ENCODE peak calls at places on chromosomes 7 and 10, in five cellular contexts. I is epithelial cell of esophagus, X is lung, P is PC-3, T is fibroblast of lung. R is an unnamed sample.

GRCh38 chr10:35041502-35041879 is 48.6 kb downstream of the CUL2 start:
- DNase-seq in X (no peak), I (peak), T (peak), P (no peak), R (no peak)

GRCh38 chr7:5445991-5446594 is 22.5 kb upstream of the TNRC18 start:
- DNase-seq in P (no peak), X (no peak), I (no peak), T (no peak), R (no peak)

GRCh38 chr10:12909182-12909835 is 92.2 kb downstream of the CCDC3 start:
- DNase-seq in X (no peak), T (no peak), P (no peak), I (no peak), R (no peak)

GRCh38 chr10:16986406-16987128 is 143.0 kb downstream of the CUBN start:
- DNase-seq in X (no peak), P (peak), T (peak), I (peak), R (peak)

GRCh38 chr7:80725181-80725611 is 86.8 kb downstream of the CD36 start:
- DNase-seq in I (no peak), X (no peak), T (peak), P (no peak), R (no peak)

GRCh38 chr10:114967071-114967470 is 29.1 kb downstream of the TRUB1 start:
- DNase-seq in I (no peak), P (no peak), X (no peak), T (peak), R (peak)

GRCh38 chr7:41979834-41980307 is 257.1 kb downstream of the GLI3 start:
- DNase-seq in X (no peak), T (peak), P (peak), I (peak), R (peak)

GRCh38 chr10:13873201-13873600 is 286.4 kb downstream of the PRPF18 start:
- DNase-seq in X (no peak), T (no peak), I (no peak), P (no peak), R (no peak)

GRCh38 chr7:48251766-48252165 is 80.5 kb downstream of the ABCA13 start:
- DNase-seq in I (peak), T (peak), X (no peak), P (peak), R (no peak)

DNA sequence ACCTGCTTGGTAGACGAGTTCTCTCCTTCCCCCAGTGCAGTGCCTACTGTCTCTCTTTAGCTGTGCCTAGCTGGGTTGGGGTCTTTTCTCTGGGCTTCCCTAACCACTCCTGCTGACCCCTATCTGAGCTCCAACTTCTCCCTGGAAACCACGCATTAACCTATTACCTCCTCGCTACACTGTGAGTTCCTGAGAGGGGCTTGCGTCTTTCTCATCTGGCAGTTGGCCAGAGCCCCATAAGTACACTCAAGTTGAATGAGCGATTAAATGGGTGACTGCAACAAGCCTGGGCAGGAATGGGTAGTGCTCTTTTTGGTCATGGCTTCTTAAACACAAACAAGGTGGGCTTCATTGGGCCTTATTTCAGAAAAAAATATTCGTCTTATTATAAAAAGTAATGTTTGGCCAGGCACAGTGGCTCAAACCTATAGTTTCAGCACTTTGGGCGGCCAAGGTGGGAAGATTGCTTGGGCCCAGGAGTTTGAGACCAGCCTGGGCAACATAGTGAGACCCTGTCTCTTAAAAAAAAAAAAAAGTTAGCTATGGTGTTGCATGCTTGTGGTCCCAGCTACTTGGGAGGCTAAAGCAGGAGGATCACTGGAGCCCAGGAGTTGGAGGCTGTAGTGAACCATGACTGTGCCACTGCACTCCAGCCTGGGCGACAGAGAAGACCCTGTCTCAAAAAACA is 41.4 kb downstream of the SYPL1 start:
- DNase-seq in X (no peak), T (no peak), P (no peak), I (peak), R (no peak)
- H3K4me3 ChIP-seq in X (no peak), T (no peak), P (no peak), I (no peak), R (no peak)

GRCh38 chr7:55429835-55430499 is 64.8 kb downstream of the LANCL2 start:
- DNase-seq in I (no peak), X (no peak), P (no peak), T (no peak), R (no peak)

GRCh38 chr7:55435466-55435865 is 70.3 kb downstream of the LANCL2 start:
- DNase-seq in I (no peak), P (no peak), T (no peak), X (no peak), R (no peak)

GRCh38 chr7:55432506-55432905 is 67.4 kb downstream of the LANCL2 start:
- DNase-seq in P (no peak), X (no peak), T (no peak), I (no peak), R (no peak)

GRCh38 chr7:55431898-55432297 is 66.8 kb downstream of the LANCL2 start:
- DNase-seq in X (no peak), T (no peak), I (no peak), P (no peak), R (no peak)

GRCh38 chr7:55432937-55433784 is 68.0 kb downstream of the LANCL2 start:
- DNase-seq in X (no peak), I (peak), P (peak), T (peak), R (peak)
- TF ChIP-seq CTCF in X (no peak), I (peak), P (peak), T (peak), R (peak)

GRCh38 chr7:92768501-92769360 is 67.6 kb downstream of the CDK6 start:
- DNase-seq in X (no peak), P (peak), I (peak), T (peak), R (peak)

GRCh38 chr7:92765725-92766124 is 70.6 kb downstream of the CDK6 start:
- DNase-seq in X (no peak), P (peak), T (peak), I (peak), R (peak)

GRCh38 chr7:92763636-92764423 is 72.5 kb downstream of the CDK6 start:
- DNase-seq in P (peak), X (no peak), I (peak), T (peak), R (peak)

GRCh38 chr7:92767427-92767826 is 68.9 kb downstream of the CDK6 start:
- DNase-seq in T (peak), X (no peak), I (no peak), P (peak), R (peak)

DNA sequence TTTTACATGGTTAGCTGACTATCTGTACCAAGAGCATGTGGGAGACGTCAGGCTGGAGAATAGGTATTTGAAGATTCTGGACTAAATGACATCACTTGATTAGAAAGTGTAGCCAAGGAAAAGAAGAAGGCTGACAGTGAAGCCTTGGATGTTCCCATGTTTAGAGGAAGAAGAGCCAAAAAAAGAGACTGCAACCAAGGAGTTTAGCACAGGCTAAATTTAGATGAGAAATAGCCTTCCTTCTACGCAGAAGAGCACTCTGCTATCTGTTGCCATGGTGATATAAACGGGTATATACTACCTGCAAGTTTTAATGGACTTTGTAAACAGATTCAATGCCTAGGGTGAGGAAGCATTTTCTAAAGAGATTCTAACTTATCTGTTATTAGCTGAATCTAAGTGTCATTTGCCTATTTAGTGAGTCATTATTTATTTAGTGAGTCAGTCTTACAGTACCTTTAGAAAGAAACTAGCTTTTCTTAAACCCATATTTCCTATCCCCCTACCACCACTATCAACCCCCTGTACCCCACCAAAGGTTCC is 69.8 kb downstream of the CDK6 start:
- DNase-seq in T (peak), P (peak), I (peak), X (no peak), R (peak)
- H3K4me3 ChIP-seq in T (no peak), P (peak), I (no peak), X (no peak), R (no peak)

GRCh38 chr7:132243463-132243862 is 332.8 kb downstream of the PLXNA4 start:
- DNase-seq in I (no peak), P (no peak), T (peak), X (no peak), R (no peak)

GRCh38 chr7:132242192-132242812 is 334.0 kb downstream of the PLXNA4 start:
- DNase-seq in P (no peak), I (no peak), T (no peak), X (no peak), R (no peak)

GRCh38 chr7:132240262-132240661 is 336.0 kb downstream of the PLXNA4 start:
- DNase-seq in X (no peak), T (no peak), I (no peak), P (no peak), R (no peak)

GRCh38 chr7:132240821-132241422 is 335.3 kb downstream of the PLXNA4 start:
- DNase-seq in X (no peak), P (no peak), T (no peak), I (no peak), R (no peak)

GRCh38 chr7:132239422-132239994 is 336.8 kb downstream of the PLXNA4 start:
- DNase-seq in T (no peak), P (no peak), X (no peak), I (peak), R (no peak)
- TF ChIP-seq CTCF in T (no peak), P (no peak), X (no peak), I (no peak), R (no peak)

GRCh38 chr7:39529582-39529981 is 36.6 kb upstream of the YAE1 start:
- DNase-seq in X (no peak), T (no peak), P (no peak), I (no peak), R (no peak)

GRCh38 chr7:39534599-39534998 is 31.6 kb upstream of the YAE1 start:
- DNase-seq in T (no peak), I (no peak), X (no peak), P (no peak), R (no peak)

GRCh38 chr7:39530996-39531395 is 35.2 kb upstream of the YAE1 start:
- DNase-seq in I (peak), T (no peak), X (no peak), P (no peak), R (no peak)

GRCh38 chr7:39535064-39535463 is 31.1 kb upstream of the YAE1 start:
- DNase-seq in X (no peak), I (no peak), P (no peak), T (no peak), R (no peak)

DNA sequence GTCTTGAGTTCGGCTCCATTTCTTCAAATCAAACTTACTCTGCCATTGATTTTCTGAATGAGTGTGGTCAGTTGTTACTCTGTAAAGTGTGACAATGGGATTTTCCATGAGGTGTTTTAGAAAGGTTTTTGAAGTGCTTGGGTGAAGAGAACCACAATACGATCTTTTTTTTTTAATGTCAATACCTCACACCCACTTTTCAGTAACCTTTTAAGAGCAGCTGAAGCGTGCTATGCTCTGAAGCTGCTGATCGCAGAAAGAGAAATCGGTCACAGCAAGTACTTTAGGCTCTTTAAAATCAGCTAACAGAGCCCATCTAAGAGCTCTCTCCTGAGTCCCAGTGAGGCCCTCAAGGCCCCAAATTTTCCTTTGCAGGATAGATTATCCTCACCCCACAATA is 34.4 kb upstream of the YAE1 start:
- DNase-seq in X (no peak), P (no peak), I (no peak), T (no peak), R (no peak)
- H3K4me3 ChIP-seq in X (no peak), P (no peak), I (no peak), T (no peak), R (no peak)

GRCh38 chr10:70430489-70431445 is 10.7 kb downstream of the NODAL start:
- DNase-seq in X (peak), I (peak), T (no peak), P (no peak), R (peak)
- TF ChIP-seq CTCF in X (peak), I (no peak), T (peak), P (peak), R (no peak)

DNA sequence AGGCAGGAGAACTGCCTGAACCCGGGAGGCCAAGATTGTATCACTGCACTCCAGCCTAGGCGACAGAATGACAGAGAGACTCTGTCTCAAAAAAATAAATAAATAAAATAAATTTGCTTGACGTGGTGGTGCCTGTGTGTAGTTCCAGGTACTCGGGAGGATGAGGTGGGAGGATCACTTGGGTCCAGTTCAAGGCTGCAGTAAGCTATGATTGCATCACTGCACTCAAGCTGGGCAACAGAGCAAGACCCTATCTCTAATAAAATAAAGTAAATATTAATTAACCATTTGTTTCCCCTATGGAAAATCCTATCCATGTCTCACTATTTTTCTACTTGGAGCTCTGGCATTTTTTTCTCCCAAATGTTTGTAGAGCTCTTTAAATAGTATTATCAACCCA is 36.3 kb downstream of the LRRC20 start:
- DNase-seq in T (no peak), I (no peak), P (no peak), X (no peak), R (no peak)
- H3K4me3 ChIP-seq in T (no peak), I (no peak), P (no peak), X (no peak), R (no peak)

R was measured in fibroblast of mammary gland.